ENCODE peak calls at places on chromosomes 13 and 19, in ten cellular contexts. X, Z, V, F, G, J, S, Q, P and U are unnamed samples.

GRCh38 chr13:114050536-114051450 is 76.9 kb upstream of the C13orf46 start:
- DNase-seq in Q (no peak), S (no peak), F (no peak), G (no peak), P (no peak), X (no peak), Z (no peak), J (no peak), V (no peak), U (no peak)

GRCh38 chr13:34028496-34029442 is 210.8 kb downstream of the RFC3 start:
- DNase-seq in G (no peak), F (no peak), J (no peak), Z (no peak), X (no peak), S (no peak), P (no peak), Q (no peak), V (no peak), U (no peak)

GRCh38 chr19:28393574-28394336 is 819.2 kb downstream of the UQCRFS1 start:
- DNase-seq in V (no peak), Q (no peak), J (no peak), P (no peak), F (no peak), G (peak; percentile 23), S (no peak), Z (peak; percentile 22), X (no peak), U (no peak)

GRCh38 chr13:42747399-42747873 is 33.9 kb upstream of the FAM216B start:
- DNase-seq in Z (peak; percentile 27), Q (peak; percentile 28), X (no peak), S (no peak), P (peak; percentile 100), J (peak; percentile 63), G (no peak), F (no peak), V (no peak), U (no peak)

GRCh38 chr19:33756177-33756576 is 40.5 kb upstream of the KCTD15 start:
- DNase-seq in J (no peak), F (no peak), S (no peak), P (no peak), V (no peak), G (no peak), X (no peak), Q (no peak), Z (no peak), U (no peak)

GRCh38 chr19:41537789-41538188 is 38.2 kb upstream of the CEACAM21 start:
- DNase-seq in P (peak; percentile 10), F (no peak), J (no peak), X (no peak), G (no peak), V (no peak), Q (no peak), S (no peak), Z (peak; percentile 10), U (no peak)

GRCh38 chr19:49682274-49682673 is 5.2 kb downstream of the PRMT1 start:
- DNase-seq in X (no peak), G (no peak), S (no peak), V (no peak), F (no peak), Z (no peak), J (no peak), P (no peak), Q (no peak), U (no peak)

GRCh38 chr13:63308585-63308984 is 1892.9 kb upstream of the PCDH20 start:
- DNase-seq in F (no peak), S (no peak), P (no peak), J (no peak), Z (no peak), G (no peak), X (no peak), Q (no peak), V (no peak), U (no peak)

GRCh38 chr19:27746691-27747380 is 1466.1 kb downstream of the UQCRFS1 start:
- DNase-seq in F (no peak), J (no peak), S (no peak), V (no peak), P (no peak), Z (no peak), G (peak; percentile 67), Q (no peak), X (peak; percentile 63), U (peak; percentile 29)

GRCh38 chr13:40103864-40104263 is 448.4 kb downstream of the COG6 start:
- DNase-seq in P (no peak), J (no peak), V (no peak), G (no peak), Z (no peak), F (no peak), Q (no peak), S (no peak), X (no peak), U (no peak)

GRCh38 chr13:30016398-30016797 is 166.0 kb upstream of the UBL3 start:
- DNase-seq in G (no peak), P (no peak), V (no peak), F (no peak), X (no peak), J (no peak), Z (no peak), S (no peak), Q (no peak), U (no peak)